ENCODE peak calls at places on chromosomes 4 and X, in seven cellular contexts. D, P, E, F, L, O and J are unnamed samples.
A peak's percentile ranks its signal among the peaks of the same experiment; 100 is the strongest.

GRCh38 chr4:77172336-77172735 is 15.3 kb downstream of the CCNG2 start:
- DNase-seq in D (peak; percentile 95), P (no peak), E (peak; percentile 61), F (no peak), L (no peak), O (no peak), J (no peak)

GRCh38 chr4:24657768-24658617 is 73.6 kb upstream of the DHX15 start:
- DNase-seq in D (peak; percentile 99), P (no peak), E (no peak), F (no peak), L (peak; percentile 4), O (peak; percentile 70), J (no peak)

GRCh38 chr4:167906851-167907250 is 185.5 kb upstream of the ANXA10 start:
- DNase-seq in D (peak; percentile 8), P (no peak), E (no peak), F (no peak), L (no peak), O (no peak), J (no peak)

GRCh38 chr4:6763330-6763851 is 19.1 kb upstream of the KIAA0232 start:
- DNase-seq in D (peak; percentile 96), P (no peak), E (no peak), F (no peak), L (no peak), O (no peak), J (no peak)

GRCh38 chr4:29559281-29559680 is 1160.9 kb upstream of the PCDH7 start:
- DNase-seq in D (no peak), P (no peak), E (no peak), F (no peak), L (no peak), O (no peak), J (no peak)

GRCh38 chrX:66698273-66699204 is 59.7 kb upstream of the EDA2R start:
- DNase-seq in D (no peak), P (no peak), E (no peak), F (no peak), L (no peak), O (no peak), J (no peak)

GRCh38 chrX:153900806-153901752 is 3.4 kb upstream of the AVPR2 start:
- DNase-seq in D (peak; percentile 70), P (no peak), E (peak; percentile 81), F (peak; percentile 36), L (no peak), O (peak; percentile 65), J (peak; percentile 63)

GRCh38 chr4:89266128-89266527 is 41.5 kb downstream of the GPRIN3 start:
- DNase-seq in D (no peak), P (no peak), E (no peak), F (no peak), L (no peak), O (no peak), J (no peak)

GRCh38 chrX:131201986-131202385 is 87.1 kb downstream of the IGSF1 start:
- DNase-seq in D (no peak), P (no peak), E (no peak), F (no peak), L (no peak), O (no peak), J (no peak)

GRCh38 chrX:46130246-46130645 is 415.0 kb downstream of the ZNF674 start:
- DNase-seq in D (no peak), P (no peak), E (no peak), F (no peak), L (no peak), O (no peak), J (no peak)

GRCh38 chr4:139243448-139244365 is 36.3 kb downstream of the MGARP start:
- DNase-seq in D (peak; percentile 100), P (no peak), E (peak; percentile 83), F (no peak), L (no peak), O (no peak), J (no peak)

GRCh38 chr4:113003841-113004240 is 45.6 kb upstream of the ANK2 start:
- DNase-seq in D (peak; percentile 69), P (no peak), E (no peak), F (no peak), L (no peak), O (no peak), J (no peak)